ENCODE peak calls at places on chromosomes 2 and 18, in eight cellular contexts. Q is GM03348; E is activated naive CD8-positive, alpha-beta T cell treated with anti-CD3 and anti-CD28 coated beads, Interleukin-2, amount 50 U/mL, for 24 hours; H is NCI-H345; T is tibial artery; M is WTC11; F is left ventricle myocardium superior; O is activated CD8-positive, alpha-beta memory T cell treated with anti-CD3 and anti-CD28 coated beads, Interleukin-2, amount 50 U/mL, for 4 hours. D is an unnamed sample.

GRCh38 chr2:207014424-207014823 is 75.1 kb downstream of the CPO start:
- DNase-seq in H (no peak), Q (no peak), E (no peak), M (no peak), F (no peak), T (no peak), O (no peak), D (no peak)

GRCh38 chr2:227163445-227163997 is 484 bp downstream of the COL4A4 start:
- DNase-seq in E (no peak), F (peak; percentile 43), H (peak; percentile 37), M (peak; percentile 17), Q (peak; percentile 11), O (no peak), T (no peak), D (no peak)

GRCh38 chr2:177893880-177894279 is 178.7 kb downstream of the PDE11A start:
- DNase-seq in F (no peak), T (no peak), H (no peak), E (no peak), Q (no peak), O (no peak), M (no peak), D (no peak)

GRCh38 chr2:205682239-205683021 is at the start of gene NRP2:
- DNase-seq in O (peak; percentile 26), M (peak; percentile 88), E (peak; percentile 62), H (peak; percentile 81), F (peak; percentile 87), T (peak; percentile 87), Q (peak; percentile 88), D (peak; percentile 78)

GRCh38 chr2:20578895-20579825 is 71.7 kb downstream of the HS1BP3 start:
- DNase-seq in T (peak; percentile 92), M (no peak), H (no peak), E (no peak), O (no peak), Q (peak; percentile 92), F (peak; percentile 83), D (no peak)

GRCh38 chr2:230907361-230908093 is 17.5 kb downstream of the GPR55 start:
- DNase-seq in F (no peak), T (peak; percentile 61), Q (no peak), H (no peak), O (peak; percentile 13), E (peak; percentile 3), M (no peak), D (no peak)

GRCh38 chr2:128642801-128643200 is 324.1 kb upstream of the HS6ST1 start:
- DNase-seq in O (no peak), T (peak; percentile 37), E (no peak), H (no peak), F (no peak), M (no peak), Q (no peak), D (no peak)

GRCh38 chr18:10261315-10262276 is 192.8 kb upstream of the APCDD1 start:
- DNase-seq in Q (no peak), T (no peak), F (no peak), O (no peak), M (no peak), E (no peak), H (no peak), D (no peak)

GRCh38 chr18:2083691-2084090 is 487.6 kb downstream of the METTL4 start:
- DNase-seq in F (peak; percentile 19), Q (no peak), H (no peak), O (no peak), T (no peak), E (peak; percentile 3), M (peak; percentile 35), D (no peak)

GRCh38 chr2:13522917-13523821 is 806.4 kb downstream of the TRIB2 start:
- DNase-seq in M (no peak), T (no peak), H (no peak), F (peak; percentile 27), Q (no peak), O (no peak), E (no peak), D (peak; percentile 8)

GRCh38 chr2:128499367-128500135 is 180.9 kb upstream of the HS6ST1 start:
- DNase-seq in F (no peak), O (no peak), M (no peak), E (no peak), T (peak; percentile 46), H (no peak), Q (no peak), D (no peak)

GRCh38 chr18:9174302-9174701 is 37.7 kb downstream of the ANKRD12 start:
- DNase-seq in Q (no peak), H (no peak), T (no peak), M (no peak), E (no peak), O (no peak), F (no peak), D (no peak)

GRCh38 chr2:60385648-60386047 is 167.8 kb downstream of the BCL11A start:
- DNase-seq in F (no peak), Q (peak; percentile 50), T (no peak), O (no peak), H (no peak), M (no peak), E (no peak), D (no peak)

GRCh38 chr2:157256621-157257020 is 884 bp upstream of the GALNT5 start:
- DNase-seq in O (no peak), E (peak; percentile 10), M (no peak), F (no peak), Q (no peak), T (no peak), H (no peak), D (peak; percentile 63)

GRCh38 chr2:715847-716573 is 38.8 kb upstream of the TMEM18 start:
- DNase-seq in M (peak; percentile 50), O (no peak), H (peak; percentile 27), Q (peak; percentile 34), T (no peak), F (no peak), E (no peak), D (no peak)

GRCh38 chr2:144115892-144116291 is 404.0 kb downstream of the ZEB2 start:
- DNase-seq in O (no peak), H (no peak), M (no peak), T (no peak), E (no peak), Q (peak; percentile 12), F (no peak), D (no peak)

GRCh38 chr2:127423880-127424279 is 5.7 kb downstream of the PROC start:
- DNase-seq in T (no peak), O (no peak), M (no peak), F (no peak), E (no peak), Q (no peak), H (no peak), D (no peak)

GRCh38 chr2:36333350-36334012 is 22.1 kb upstream of the CRIM1 start:
- DNase-seq in H (no peak), O (no peak), E (no peak), F (no peak), M (no peak), T (no peak), Q (no peak), D (no peak)

GRCh38 chr2:200795044-200795443 is 16.7 kb upstream of the BZW1 start:
- DNase-seq in M (peak; percentile 40), F (peak; percentile 33), T (no peak), O (no peak), Q (no peak), E (no peak), H (no peak), D (no peak)

GRCh38 chr18:47981320-47981719 is 50.9 kb upstream of the SMAD2 start:
- DNase-seq in F (no peak), E (no peak), H (peak; percentile 8), O (no peak), M (no peak), T (no peak), Q (no peak), D (no peak)